ENCODE peak calls at places on chromosomes 6 and 20, in four cellular contexts. One of them, this sample, is unnamed.

GRCh38 chr20:3010985-3011723 is 32.3 kb upstream of the GNRH2 start:
- DNase-seq in mucosa of descending colon: no peak
- DNase-seq in spleen: no peak
- DNase-seq in psoas muscle: no peak
- DNase-seq in this sample: no peak

GRCh38 chr6:64113703-64114102 is 478.1 kb downstream of the PHF3 start:
- DNase-seq in psoas muscle: no peak
- DNase-seq in mucosa of descending colon: no peak
- DNase-seq in spleen: no peak
- DNase-seq in this sample: no peak

GRCh38 chr6:41443616-41444525 is 102.3 kb upstream of the FOXP4 start:
- DNase-seq in spleen: no peak
- DNase-seq in psoas muscle: peak; percentile 73
- DNase-seq in mucosa of descending colon: no peak
- DNase-seq in this sample: no peak

GRCh38 chr20:61583356-61583755 is 331.3 kb downstream of the CDH4 start:
- DNase-seq in psoas muscle: no peak
- DNase-seq in spleen: no peak
- DNase-seq in mucosa of descending colon: peak; percentile 22
- DNase-seq in this sample: no peak

GRCh38 chr6:15456422-15456821 is 206.4 kb downstream of the DTNBP1 start:
- DNase-seq in spleen: no peak
- DNase-seq in mucosa of descending colon: no peak
- DNase-seq in psoas muscle: no peak
- DNase-seq in this sample: no peak

GRCh38 chr6:16334671-16335070 is 96.3 kb downstream of the GMPR start:
- DNase-seq in mucosa of descending colon: no peak
- DNase-seq in psoas muscle: peak; percentile 84
- DNase-seq in spleen: no peak
- DNase-seq in this sample: no peak

GRCh38 chr6:25699649-25700048 is 47.6 kb downstream of the SCGN start:
- DNase-seq in spleen: no peak
- DNase-seq in mucosa of descending colon: no peak
- DNase-seq in psoas muscle: no peak
- DNase-seq in this sample: no peak

GRCh38 chr20:48736636-48737035 is 91.2 kb downstream of the PREX1 start:
- DNase-seq in spleen: no peak
- DNase-seq in mucosa of descending colon: no peak
- DNase-seq in psoas muscle: no peak
- DNase-seq in this sample: no peak

GRCh38 chr20:24406761-24407550 is 62.5 kb upstream of the SYNDIG1 start:
- DNase-seq in psoas muscle: no peak
- DNase-seq in spleen: no peak
- DNase-seq in mucosa of descending colon: no peak
- DNase-seq in this sample: no peak

GRCh38 chr20:48951646-48952045 is 30.1 kb downstream of the ARFGEF2 start:
- DNase-seq in spleen: no peak
- DNase-seq in psoas muscle: no peak
- DNase-seq in mucosa of descending colon: no peak
- DNase-seq in this sample: no peak

GRCh38 chr20:40757087-40757486 is 68.1 kb upstream of the MAFB start:
- DNase-seq in spleen: no peak
- DNase-seq in psoas muscle: no peak
- DNase-seq in mucosa of descending colon: no peak
- DNase-seq in this sample: no peak

GRCh38 chr6:14068133-14068532 is 49.4 kb upstream of the CD83 start:
- DNase-seq in spleen: no peak
- DNase-seq in mucosa of descending colon: no peak
- DNase-seq in psoas muscle: no peak
- DNase-seq in this sample: no peak

GRCh38 chr6:108565893-108566292 is 5.2 kb downstream of the FOXO3 start:
- DNase-seq in spleen: no peak
- DNase-seq in psoas muscle: no peak
- DNase-seq in mucosa of descending colon: no peak
- DNase-seq in this sample: no peak

GRCh38 chr20:35129647-35130069 is 17.5 kb downstream of the EDEM2 start:
- DNase-seq in mucosa of descending colon: no peak
- DNase-seq in psoas muscle: no peak
- DNase-seq in spleen: no peak
- DNase-seq in this sample: no peak

GRCh38 chr6:12262236-12263061 is 27.7 kb upstream of the EDN1 start:
- DNase-seq in psoas muscle: no peak
- DNase-seq in mucosa of descending colon: peak; percentile 79
- DNase-seq in spleen: no peak
- DNase-seq in this sample: no peak

GRCh38 chr6:136201735-136202134 is 48.4 kb downstream of the MTFR2 start:
- DNase-seq in mucosa of descending colon: no peak
- DNase-seq in spleen: no peak
- DNase-seq in psoas muscle: no peak
- DNase-seq in this sample: no peak

GRCh38 chr20:10596726-10597125 is 77.1 kb downstream of the JAG1 start:
- DNase-seq in psoas muscle: no peak
- DNase-seq in mucosa of descending colon: no peak
- DNase-seq in spleen: no peak
- DNase-seq in this sample: no peak

GRCh38 chr6:15017251-15017650 is 228.6 kb upstream of the JARID2 start:
- DNase-seq in psoas muscle: peak; percentile 53
- DNase-seq in mucosa of descending colon: no peak
- DNase-seq in spleen: no peak
- DNase-seq in this sample: no peak

GRCh38 chr6:447381-448165 is 56.0 kb downstream of the IRF4 start:
- DNase-seq in psoas muscle: no peak
- DNase-seq in spleen: peak; percentile 61
- DNase-seq in mucosa of descending colon: no peak
- DNase-seq in this sample: no peak

GRCh38 chr20:11389188-11389587 is 528.5 kb upstream of the BTBD3 start:
- DNase-seq in mucosa of descending colon: no peak
- DNase-seq in psoas muscle: no peak
- DNase-seq in spleen: no peak
- DNase-seq in this sample: no peak

GRCh38 chr6:158707120-158707519 is 57.3 kb downstream of the SYTL3 start:
- DNase-seq in spleen: no peak
- DNase-seq in mucosa of descending colon: no peak
- DNase-seq in psoas muscle: no peak
- DNase-seq in this sample: no peak

GRCh38 chr6:150004101-150004782 is 21.1 kb downstream of the RAET1L start:
- DNase-seq in psoas muscle: no peak
- DNase-seq in spleen: no peak
- DNase-seq in mucosa of descending colon: no peak
- DNase-seq in this sample: no peak

GRCh38 chr6:150006961-150007464 is 18.3 kb downstream of the RAET1L start:
- DNase-seq in psoas muscle: no peak
- DNase-seq in spleen: peak; percentile 70
- DNase-seq in mucosa of descending colon: no peak
- DNase-seq in this sample: no peak

GRCh38 chr6:150002710-150003109 is 22.6 kb downstream of the RAET1L start:
- DNase-seq in psoas muscle: no peak
- DNase-seq in spleen: no peak
- DNase-seq in mucosa of descending colon: no peak
- DNase-seq in this sample: no peak

GRCh38 chr6:150005761-150006651 is 19.3 kb downstream of the RAET1L start:
- DNase-seq in mucosa of descending colon: no peak
- DNase-seq in spleen: peak; percentile 75
- DNase-seq in psoas muscle: no peak
- DNase-seq in this sample: no peak

DNA sequence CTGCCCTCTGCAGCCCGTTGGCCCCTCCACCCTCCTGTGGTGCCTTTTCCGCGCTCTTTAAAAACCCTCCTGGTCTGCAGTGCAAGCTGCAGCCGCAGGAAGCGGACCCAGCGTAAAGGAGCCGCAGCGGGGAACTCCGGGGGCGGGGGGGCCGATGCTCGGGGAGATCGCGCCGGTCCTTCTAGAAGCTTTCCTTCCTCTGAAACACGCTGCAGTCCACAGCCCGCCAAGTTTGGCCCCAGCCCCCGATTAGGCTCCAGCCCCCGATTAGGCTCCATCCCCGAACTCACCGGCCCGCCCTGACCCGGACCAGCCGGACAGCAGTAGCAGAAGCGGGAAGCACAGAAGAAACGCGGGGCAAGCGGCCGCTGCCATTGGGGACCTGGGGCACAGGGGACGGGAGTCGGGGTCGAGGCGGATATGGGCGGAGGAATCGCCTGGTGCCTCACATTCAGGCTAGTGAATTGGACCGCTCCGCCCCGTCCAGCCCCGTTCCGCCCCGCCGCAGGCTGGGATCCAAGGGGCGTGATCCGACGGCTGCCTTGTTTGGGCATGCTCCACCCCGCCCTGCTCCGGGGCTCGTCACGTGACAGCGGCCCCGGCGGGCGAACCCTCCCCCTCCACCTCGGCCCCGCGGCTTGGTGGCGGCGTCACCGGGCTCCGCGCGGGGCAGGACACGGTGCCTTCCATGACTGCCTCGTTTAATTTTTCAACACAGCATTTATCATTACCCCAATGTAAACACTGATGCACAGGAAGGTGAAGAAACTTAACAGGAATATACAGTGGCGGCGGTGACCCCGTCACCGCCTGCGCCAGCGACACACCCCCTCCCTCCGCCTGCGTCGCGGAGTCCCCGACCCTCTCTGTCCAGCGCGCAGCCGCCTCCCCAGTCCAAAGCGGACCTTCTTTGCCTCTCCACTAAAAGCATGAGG is 20.3 kb downstream of the RAET1L start:
- DNase-seq in spleen: peak; percentile 97
- DNase-seq in mucosa of descending colon: peak; percentile 95
- DNase-seq in psoas muscle: peak; percentile 95
- DNase-seq in this sample: peak; percentile 51
- TF ChIP-seq CTCF in spleen: no peak
- TF ChIP-seq CTCF in mucosa of descending colon: no peak
- TF ChIP-seq CTCF in psoas muscle: no peak
- TF ChIP-seq CTCF in this sample: no peak

GRCh38 chr20:16747291-16747811 is 807 bp upstream of the OTOR start:
- DNase-seq in psoas muscle: no peak
- DNase-seq in spleen: no peak
- DNase-seq in mucosa of descending colon: no peak
- DNase-seq in this sample: no peak
- H3K36me3 ChIP-seq in psoas muscle: no peaks in the 10 kb centered on the region
- H3K36me3 ChIP-seq in spleen: peaks cover 6% of the 10 kb centered on the region
- H3K36me3 ChIP-seq in mucosa of descending colon: no peaks in the 10 kb centered on the region
- H3K36me3 ChIP-seq in this sample: peaks cover under 1% of the 10 kb centered on the region

DNA sequence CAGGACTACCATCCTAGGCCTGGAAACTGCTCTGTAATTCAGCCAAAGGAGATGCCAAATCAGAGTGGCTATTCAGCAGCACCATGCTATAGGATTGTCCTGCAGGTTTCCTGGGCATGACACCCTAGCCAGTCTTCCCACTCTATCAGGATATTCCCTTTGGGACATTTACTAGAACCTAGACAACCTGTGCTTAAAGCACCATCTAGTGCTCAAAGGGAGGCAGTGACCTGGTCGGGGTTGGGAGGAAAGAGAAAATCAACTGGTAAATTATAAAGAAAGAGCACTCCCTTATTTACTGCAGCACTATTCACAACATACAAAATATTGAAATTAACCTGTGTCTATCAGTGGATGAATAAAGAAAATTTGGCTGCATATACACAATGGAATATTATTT is 67.2 kb upstream of the SMLR1 start:
- DNase-seq in mucosa of descending colon: no peak
- DNase-seq in spleen: no peak
- DNase-seq in psoas muscle: no peak
- DNase-seq in this sample: no peak
- TF ChIP-seq CTCF in mucosa of descending colon: no peak
- TF ChIP-seq CTCF in spleen: no peak
- TF ChIP-seq CTCF in psoas muscle: no peak
- TF ChIP-seq CTCF in this sample: no peak

DNA sequence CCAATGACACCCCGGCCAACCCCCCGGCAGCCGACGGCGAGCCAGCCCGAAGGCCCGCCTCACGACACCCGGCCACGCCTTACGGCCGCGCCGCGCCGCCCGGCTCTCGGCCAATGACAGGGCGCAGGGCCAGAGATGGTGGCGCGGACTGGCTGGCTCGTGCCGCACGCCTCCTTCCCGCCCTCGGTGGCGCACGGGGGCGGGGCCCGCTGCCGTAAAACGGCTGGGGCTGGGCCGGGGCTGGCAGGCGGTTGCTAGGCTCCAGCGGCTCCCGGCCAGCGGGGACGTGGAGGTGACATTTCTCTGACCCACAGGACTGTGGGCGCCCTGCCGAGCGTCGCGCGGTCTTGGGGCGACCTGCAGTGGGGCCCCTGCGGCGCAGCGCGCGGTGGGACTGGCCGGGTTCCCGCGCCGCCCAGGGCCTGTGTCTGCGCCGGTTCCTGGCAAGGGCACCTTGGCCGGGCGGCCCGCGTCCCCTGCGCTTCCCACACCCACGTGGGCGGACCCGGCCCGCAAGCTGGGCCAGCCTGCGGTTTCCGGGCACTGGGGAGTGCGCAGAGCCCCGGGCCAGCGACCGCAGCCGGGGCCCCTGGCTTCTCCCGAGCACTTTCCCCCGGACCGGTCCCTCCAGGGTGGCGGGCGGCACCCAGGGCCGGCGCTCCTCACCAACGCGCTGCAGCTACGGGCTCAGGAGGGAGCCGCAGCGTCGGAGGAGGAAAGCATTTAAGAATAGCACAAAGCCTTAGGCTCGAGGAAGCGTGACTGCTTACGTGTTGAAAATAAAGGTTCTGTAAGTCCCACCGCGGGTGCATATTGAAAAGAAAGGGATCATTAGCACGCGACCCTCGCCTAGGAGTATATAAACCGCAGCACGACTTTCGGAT is at the start of gene MPC1:
- DNase-seq in mucosa of descending colon: peak; percentile 97
- DNase-seq in psoas muscle: peak; percentile 98
- DNase-seq in spleen: peak; percentile 99
- DNase-seq in this sample: peak; percentile 75
- H3K36me3 ChIP-seq in mucosa of descending colon: no peaks in the 10 kb centered on the region
- H3K36me3 ChIP-seq in psoas muscle: no peaks in the 10 kb centered on the region
- H3K36me3 ChIP-seq in spleen: no peaks in the 10 kb centered on the region
- H3K36me3 ChIP-seq in this sample: no peaks in the 10 kb centered on the region

DNA sequence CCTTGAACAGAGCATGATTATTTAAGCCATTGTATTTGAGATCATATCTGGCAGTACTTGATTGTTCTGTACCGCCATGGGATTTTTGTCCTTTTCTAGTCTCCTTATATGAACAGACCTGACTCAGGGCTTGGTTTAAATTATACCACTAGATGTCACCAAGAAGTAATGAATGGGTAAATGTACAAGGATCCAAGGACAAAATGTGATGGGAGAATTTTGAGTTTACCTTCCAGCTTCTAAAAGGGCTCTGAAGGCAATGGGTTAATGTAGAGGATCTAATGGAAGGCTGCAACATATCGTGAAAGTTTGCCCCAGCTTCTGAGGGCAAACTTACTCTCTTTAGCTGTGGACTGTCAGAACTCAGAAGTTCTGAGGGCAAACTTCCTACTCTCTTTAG is 12.0 kb downstream of the RNF8 start:
- DNase-seq in mucosa of descending colon: no peak
- DNase-seq in psoas muscle: no peak
- DNase-seq in spleen: no peak
- DNase-seq in this sample: no peak
- TF ChIP-seq CTCF in mucosa of descending colon: no peak
- TF ChIP-seq CTCF in psoas muscle: peak; percentile 13
- TF ChIP-seq CTCF in spleen: no peak
- TF ChIP-seq CTCF in this sample: peak; percentile 33